ENCODE peak calls at places on chromosomes 11 and 22, in five cellular contexts. I, G, Q, V and R are unnamed samples.
A peak's percentile ranks its signal among the peaks of the same experiment; 100 is the strongest.

GRCh38 chr11:116605543-116605942 is 167.2 kb downstream of the BUD13 start:
- DNase-seq in I (peak; percentile 47), G (no peak), Q (no peak), V (peak; percentile 92), R (peak; percentile 14)

GRCh38 chr11:74257934-74258553 is 53.4 kb downstream of the P4HA3 start:
- DNase-seq in I (no peak), G (peak; percentile 1), Q (no peak), V (no peak), R (no peak)

GRCh38 chr11:2794419-2794795 is 91.2 kb downstream of the CDKN1C start:
- DNase-seq in I (no peak), G (no peak), Q (no peak), V (no peak), R (no peak)

GRCh38 chr22:47168441-47168840 is 406.0 kb downstream of the TBC1D22A start:
- DNase-seq in I (no peak), G (no peak), Q (no peak), V (no peak), R (no peak)

GRCh38 chr22:27636716-27637503 is 164.6 kb downstream of the MN1 start:
- DNase-seq in I (no peak), G (no peak), Q (no peak), V (no peak), R (no peak)

GRCh38 chr11:20089796-20090653 is 70.2 kb downstream of the DBX1 start:
- DNase-seq in I (no peak), G (no peak), Q (no peak), V (no peak), R (no peak)

GRCh38 chr22:38844661-38845367 is 986 bp upstream of the NPTXR start:
- DNase-seq in I (no peak), G (no peak), Q (no peak), V (no peak), R (no peak)

GRCh38 chr11:555500-556174 is 4.9 kb downstream of the LMNTD2 start:
- DNase-seq in I (no peak), G (no peak), Q (no peak), V (peak; percentile 65), R (no peak)

GRCh38 chr11:5722622-5723021 is 13.6 kb upstream of the OR56B1 start:
- DNase-seq in I (no peak), G (no peak), Q (no peak), V (no peak), R (no peak)

GRCh38 chr22:23117890-23118646 is 23.7 kb downstream of the RSPH14 start:
- DNase-seq in I (no peak), G (no peak), Q (no peak), V (no peak), R (no peak)

GRCh38 chr22:43263645-43264514 is 76.9 kb upstream of the TTLL12 start:
- DNase-seq in I (peak; percentile 59), G (peak; percentile 58), Q (peak; percentile 79), V (no peak), R (peak; percentile 20)

GRCh38 chr11:118406599-118407166 is 5.3 kb downstream of the ATP5MG start:
- DNase-seq in I (no peak), G (peak; percentile 5), Q (no peak), V (no peak), R (no peak)

GRCh38 chr11:61885166-61885778 is 6.1 kb downstream of the FADS3 start:
- DNase-seq in I (no peak), G (no peak), Q (no peak), V (peak; percentile 23), R (no peak)

GRCh38 chr11:32527191-32527590 is 56.4 kb upstream of the EIF3M start:
- DNase-seq in I (no peak), G (no peak), Q (no peak), V (no peak), R (no peak)

GRCh38 chr11:60378359-60378758 is at the start of gene MS4A7:
- DNase-seq in I (no peak), G (no peak), Q (no peak), V (no peak), R (no peak)

GRCh38 chr11:115496892-115497291 is 7.3 kb downstream of the CADM1 start:
- DNase-seq in I (no peak), G (no peak), Q (no peak), V (peak; percentile 37), R (no peak)

GRCh38 chr11:88313441-88313840 is 24.1 kb downstream of the CTSC start:
- DNase-seq in I (no peak), G (no peak), Q (no peak), V (no peak), R (no peak)

GRCh38 chr22:35480143-35480542 is 60.5 kb upstream of the RASD2 start:
- DNase-seq in I (no peak), G (no peak), Q (no peak), V (no peak), R (no peak)

GRCh38 chr22:42364641-42365336 is 67.4 kb downstream of the NFAM1 start:
- DNase-seq in I (no peak), G (no peak), Q (no peak), V (no peak), R (no peak)

GRCh38 chr11:12289667-12290476 is 87.5 kb upstream of the PARVA start:
- DNase-seq in I (no peak), G (no peak), Q (no peak), V (no peak), R (no peak)